ENCODE peak calls at places on chromosomes 11 and 22, in seven cellular contexts. Z is colonic mucosa, I is HCT116, M is sigmoid colon, V is H9, O is PC-3, G is lower lobe of right lung. F is an unnamed sample.

GRCh38 chr11:82895437-82896091 is 4.7 kb downstream of the PRCP start:
- DNase-seq in I (no peak), O (no peak), M (no peak), Z (no peak), G (no peak), V (no peak), F (no peak)

GRCh38 chr11:132862137-132862536 is 670.2 kb downstream of the OPCML start:
- DNase-seq in V (no peak), I (no peak), Z (no peak), M (no peak), G (no peak), O (no peak), F (no peak)

GRCh38 chr22:23315341-23315917 is 135.1 kb downstream of the BCR start:
- DNase-seq in V (peak), M (peak), O (peak), I (peak), G (peak), Z (peak), F (no peak)

GRCh38 chr11:88886796-88887195 is 179.0 kb downstream of the GRM5 start:
- DNase-seq in V (peak), O (peak), G (no peak), Z (peak), I (peak), M (no peak), F (no peak)

GRCh38 chr11:44760477-44760872 is 33.7 kb downstream of the TSPAN18 start:
- DNase-seq in I (no peak), Z (no peak), O (no peak), M (peak), G (no peak), V (peak), F (no peak)

GRCh38 chr11:93921695-93922468 is 71.5 kb upstream of the VSTM5 start:
- DNase-seq in M (no peak), I (peak), Z (peak), V (peak), G (no peak), O (peak), F (no peak)

GRCh38 chr11:19753451-19754041 is 40.9 kb downstream of the NAV2 start:
- DNase-seq in M (no peak), O (peak), I (no peak), G (peak), V (no peak), Z (peak), F (no peak)

GRCh38 chr22:33757443-33758124 is 162.7 kb downstream of the LARGE1 start:
- DNase-seq in Z (no peak), M (no peak), G (no peak), I (no peak), V (no peak), O (no peak), F (no peak)

GRCh38 chr11:33828604-33829429 is 54.5 kb upstream of the FBXO3 start:
- DNase-seq in M (no peak), I (no peak), Z (no peak), V (peak), O (no peak), G (no peak), F (no peak)

GRCh38 chr22:27877501-27877900 is 41.6 kb downstream of the PITPNB start:
- DNase-seq in G (no peak), M (no peak), V (no peak), Z (no peak), O (no peak), I (no peak), F (no peak)

GRCh38 chr11:123425367-123425766 is 4.7 kb upstream of the GRAMD1B start:
- DNase-seq in Z (no peak), G (no peak), M (no peak), I (no peak), V (no peak), O (no peak), F (no peak)

GRCh38 chr11:114183041-114183511 is 113.1 kb upstream of the NNMT start:
- DNase-seq in G (no peak), Z (no peak), I (no peak), O (no peak), V (no peak), M (peak), F (no peak)

GRCh38 chr11:7436657-7437056 is 48.6 kb upstream of the OLFML1 start:
- DNase-seq in I (no peak), M (no peak), O (no peak), V (no peak), G (no peak), Z (no peak), F (no peak)

GRCh38 chr11:68932358-68932757 is 28.7 kb downstream of the IGHMBP2 start:
- DNase-seq in M (no peak), O (no peak), G (no peak), V (no peak), I (no peak), Z (no peak), F (no peak)

GRCh38 chr11:73596547-73596946 is 1.4 kb downstream of the FAM168A start:
- DNase-seq in Z (no peak), V (no peak), M (no peak), G (no peak), O (no peak), I (no peak), F (no peak)

GRCh38 chr11:95050595-95051202 is 1.5 kb downstream of the KDM4F start:
- DNase-seq in Z (no peak), M (no peak), V (no peak), I (no peak), O (no peak), G (no peak), F (no peak)

GRCh38 chr11:2262301-2263011 is 7.9 kb downstream of the ASCL2 start:
- DNase-seq in V (no peak), O (no peak), Z (peak), G (no peak), M (no peak), I (no peak), F (no peak)

GRCh38 chr11:105073486-105074200 is 28.5 kb upstream of the CARD16 start:
- DNase-seq in O (no peak), I (no peak), M (no peak), Z (no peak), G (no peak), V (no peak), F (no peak)

GRCh38 chr22:45058622-45058912 is 48.8 kb upstream of the PHF21B start:
- DNase-seq in Z (no peak), G (no peak), V (no peak), I (no peak), M (no peak), O (no peak), F (no peak)

GRCh38 chr22:49011769-49012598 is 815.7 kb downstream of the BRD1 start:
- DNase-seq in O (no peak), V (peak), Z (peak), G (peak), I (no peak), M (peak), F (no peak)

GRCh38 chr11:106399075-106399500 is 321.6 kb downstream of the AASDHPPT start:
- DNase-seq in O (peak), Z (no peak), I (peak), M (no peak), G (no peak), V (no peak), F (no peak)

GRCh38 chr22:30202531-30203006 is 44.0 kb downstream of the LIF start:
- DNase-seq in I (no peak), M (no peak), G (peak), O (peak), V (no peak), Z (peak), F (no peak)

GRCh38 chr11:65879622-65880021 is at the start of gene CTSW:
- DNase-seq in M (no peak), I (no peak), V (no peak), Z (no peak), O (no peak), G (peak), F (no peak)

GRCh38 chr22:37088108-37088605 is 21.4 kb downstream of the TMPRSS6 start:
- DNase-seq in G (no peak), I (peak), Z (no peak), O (peak), V (no peak), M (no peak), F (no peak)

GRCh38 chr22:45718391-45718790 is 46.8 kb downstream of the ATXN10 start:
- DNase-seq in M (no peak), Z (no peak), V (no peak), O (no peak), G (no peak), I (no peak), F (no peak)

GRCh38 chr11:105296806-105297205 is 157.2 kb upstream of the CARD18 start:
- DNase-seq in V (no peak), Z (no peak), M (no peak), G (no peak), I (no peak), O (no peak), F (no peak)

GRCh38 chr11:94574193-94574961 is 7.2 kb downstream of the PIWIL4 start:
- DNase-seq in O (no peak), I (no peak), V (no peak), G (peak), Z (no peak), M (no peak), F (no peak)

GRCh38 chr11:69150175-69150574 is 5.6 kb upstream of the SMIM38 start:
- DNase-seq in G (no peak), Z (no peak), V (no peak), M (no peak), O (no peak), I (no peak), F (no peak)

GRCh38 chr11:79092791-79093313 is 348.0 kb downstream of the TENM4 start:
- DNase-seq in M (peak), I (peak), Z (no peak), O (peak), G (no peak), V (no peak), F (no peak)
- H3K27ac ChIP-seq in M (no peak), I (no peak), Z (no peak), O (peak), G (no peak), V (no peak), F (no peak)

DNA sequence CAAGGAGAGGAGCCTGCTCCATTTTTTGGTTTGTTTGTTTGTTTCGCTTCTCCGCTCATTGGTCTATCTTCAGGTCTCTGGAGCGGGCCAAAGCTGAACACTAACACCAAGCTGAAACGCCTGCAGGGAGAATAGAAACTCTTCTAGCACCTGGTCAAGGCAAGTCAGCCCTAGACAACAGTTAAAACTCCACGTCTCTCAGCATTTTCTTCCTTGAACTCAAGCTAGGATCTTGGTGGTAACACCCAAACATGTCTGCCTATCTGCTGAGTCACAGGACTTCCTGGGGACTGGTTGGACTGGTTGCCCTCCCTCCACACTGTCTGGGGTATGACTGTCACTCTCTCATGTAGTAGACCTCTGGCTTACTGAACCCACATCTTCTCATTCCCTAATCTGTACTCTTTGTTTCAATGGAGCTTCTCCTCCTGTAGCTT is 23.9 kb upstream of the RBFOX2 start:
- DNase-seq in Z (no peak), M (no peak), O (peak), V (no peak), G (no peak), I (peak), F (no peak)
- H3K27ac ChIP-seq in Z (no peak), M (no peak), O (peak), V (no peak), G (no peak), I (peak), F (no peak)

GRCh38 chr11:75510626-75511025 is 15.1 kb downstream of the GDPD5 start:
- DNase-seq in Z (no peak), I (no peak), M (no peak), V (no peak), O (no peak), G (no peak), F (no peak)
- H3K27ac ChIP-seq in Z (no peak), I (no peak), M (no peak), V (no peak), O (no peak), G (no peak), F (no peak)

GRCh38 chr11:134246678-134247077 is 6.5 kb downstream of the THYN1 start:
- DNase-seq in Z (no peak), G (no peak), V (no peak), M (no peak), O (no peak), I (no peak), F (no peak)

GRCh38 chr11:134246100-134246499 is 7.1 kb downstream of the THYN1 start:
- DNase-seq in G (no peak), I (no peak), O (no peak), V (no peak), M (no peak), Z (no peak), F (no peak)

GRCh38 chr11:134250675-134251074 is 2.5 kb downstream of the THYN1 start:
- DNase-seq in G (no peak), V (no peak), M (no peak), Z (no peak), O (no peak), I (no peak), F (no peak)

GRCh38 chr11:134245434-134245833 is 7.7 kb downstream of the THYN1 start:
- DNase-seq in G (no peak), Z (no peak), O (no peak), V (no peak), I (no peak), M (no peak), F (no peak)

GRCh38 chr11:134248910-134249480 is 4.2 kb downstream of the THYN1 start:
- DNase-seq in G (no peak), V (no peak), M (no peak), I (no peak), O (no peak), Z (no peak), F (no peak)
- H3K27ac ChIP-seq in G (no peak), V (no peak), M (no peak), I (no peak), O (no peak), Z (no peak), F (no peak)

DNA sequence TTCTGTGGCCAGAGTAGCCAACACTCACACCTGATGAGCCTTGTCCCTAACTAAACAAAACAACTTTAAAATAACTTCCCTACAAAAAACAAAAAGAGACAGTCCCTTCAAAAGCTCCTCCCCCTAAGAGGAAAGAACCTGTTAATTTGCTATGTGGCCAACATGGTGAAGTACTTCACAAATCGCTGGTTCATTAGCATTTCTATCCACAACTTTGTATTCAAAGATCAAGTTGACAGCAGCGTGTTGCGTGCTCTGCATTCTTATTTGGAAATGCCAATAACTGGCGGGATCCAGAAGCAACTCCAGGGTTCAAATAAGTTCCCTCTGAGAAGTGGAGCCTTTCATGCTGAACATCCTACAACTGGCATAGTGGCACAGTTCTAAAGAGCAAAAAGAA is 48.6 kb downstream of the CADM1 start:
- DNase-seq in V (peak), G (no peak), I (no peak), M (no peak), O (no peak), Z (no peak), F (no peak)
- H3K27ac ChIP-seq in V (no peak), G (no peak), I (no peak), M (no peak), O (no peak), Z (no peak), F (no peak)

GRCh38 chr11:61954106-61955030 is 4.2 kb downstream of the BEST1 start:
- DNase-seq in I (no peak), O (no peak), V (no peak), M (no peak), Z (no peak), G (no peak), F (no peak)
- H3K27ac ChIP-seq in I (no peak), O (no peak), V (no peak), M (peak), Z (peak), G (peak), F (peak)

GRCh38 chr11:86484795-86485166 is 110.1 kb downstream of the CCDC81 start:
- DNase-seq in G (no peak), O (no peak), I (no peak), V (no peak), Z (no peak), M (no peak), F (no peak)
- H3K27ac ChIP-seq in G (peak), O (peak), I (no peak), V (no peak), Z (no peak), M (no peak), F (no peak)

DNA sequence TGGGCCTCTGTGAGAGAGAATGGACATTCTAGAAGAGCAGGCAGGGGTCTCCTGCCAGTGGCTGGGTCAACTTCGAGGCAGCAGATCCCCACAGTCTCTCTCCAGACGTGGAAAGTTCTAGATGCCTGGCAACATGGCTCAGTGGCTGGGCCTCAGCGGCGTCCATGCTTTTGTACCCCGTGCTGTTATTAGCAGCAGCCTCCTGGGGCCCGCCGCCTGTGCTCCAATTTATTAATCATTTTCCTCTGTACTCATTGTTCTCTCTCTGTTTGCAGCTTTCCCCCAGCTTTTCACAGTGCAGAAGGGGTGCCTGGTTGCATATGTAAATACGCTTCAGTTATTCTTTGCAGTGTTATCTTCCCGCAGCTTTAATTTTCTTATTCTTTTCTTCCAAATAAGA is 515.1 kb downstream of the TBC1D22A start:
- DNase-seq in V (no peak), Z (no peak), I (no peak), M (peak), G (no peak), O (no peak), F (no peak)
- H3K27ac ChIP-seq in V (no peak), Z (no peak), I (no peak), M (no peak), G (no peak), O (no peak), F (no peak)

DNA sequence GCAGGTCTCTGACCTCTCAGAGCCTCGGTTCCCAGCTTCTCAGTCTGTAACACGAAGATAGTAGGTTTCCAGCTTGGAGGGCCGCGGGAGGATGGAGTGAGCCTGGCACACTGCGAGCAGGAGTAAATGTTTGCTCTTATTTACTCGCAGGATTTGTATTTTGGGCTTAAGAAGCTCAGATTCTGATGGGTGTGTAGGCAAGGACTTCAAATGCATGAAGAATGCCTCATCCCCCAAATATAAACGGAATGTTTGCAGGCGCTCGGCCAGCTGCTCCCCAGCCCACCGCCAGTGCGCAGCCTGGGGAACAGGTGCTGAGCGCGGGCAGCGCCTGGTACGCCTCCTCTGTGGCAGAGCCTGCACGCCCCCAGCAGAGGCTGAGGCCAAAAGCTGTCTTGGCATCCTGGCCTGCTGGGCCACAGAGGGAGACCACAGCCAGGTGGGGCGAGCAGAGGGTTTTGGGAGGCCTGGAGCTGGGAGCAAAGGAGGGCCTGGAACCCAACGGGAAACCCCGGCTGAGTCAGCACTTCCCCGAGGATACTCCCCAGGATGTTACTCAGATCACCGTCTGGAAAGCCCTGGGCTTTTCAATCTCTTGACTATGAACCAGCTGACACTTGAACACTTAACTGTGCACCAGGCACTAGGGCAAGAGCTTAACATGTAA is 9.4 kb downstream of the EHD1 start:
- DNase-seq in M (no peak), Z (no peak), V (no peak), G (no peak), I (no peak), O (peak), F (no peak)
- H3K27ac ChIP-seq in M (peak), Z (peak), V (no peak), G (peak), I (no peak), O (peak), F (peak)

GRCh38 chr11:61571869-61572268 is 9.0 kb downstream of the SYT7 start:
- DNase-seq in Z (no peak), G (no peak), V (no peak), M (no peak), I (no peak), O (no peak), F (peak)

GRCh38 chr11:61577383-61578118 is 3.3 kb downstream of the SYT7 start:
- DNase-seq in V (peak), Z (no peak), O (peak), G (no peak), M (no peak), I (no peak), F (no peak)

GRCh38 chr11:61572913-61573312 is 8.0 kb downstream of the SYT7 start:
- DNase-seq in M (no peak), G (no peak), I (no peak), Z (no peak), O (no peak), V (no peak), F (no peak)

GRCh38 chr11:61575886-61576516 is 4.9 kb downstream of the SYT7 start:
- DNase-seq in I (no peak), O (no peak), V (no peak), M (no peak), Z (no peak), G (no peak), F (no peak)

GRCh38 chr11:61574611-61575010 is 6.3 kb downstream of the SYT7 start:
- DNase-seq in V (no peak), G (no peak), M (no peak), O (no peak), I (no peak), Z (no peak), F (no peak)
- H3K27ac ChIP-seq in V (no peak), G (no peak), M (no peak), O (no peak), I (no peak), Z (no peak), F (no peak)

F was measured in caudate nucleus.